ENCODE peak calls at places on chromosomes 13 and 19, in eight cellular contexts. M, A, U, X, Z, W, N and F are unnamed samples.

GRCh38 chr19:1566392-1567115 is 1.6 kb downstream of the MEX3D start:
- DNase-seq in M (no peak), A (peak; percentile 90), U (peak; percentile 68), X (peak; percentile 87), Z (peak; percentile 71), W (peak; percentile 70), N (peak; percentile 40), F (peak; percentile 89)

GRCh38 chr19:18415177-18415867 is 3.9 kb upstream of the SSBP4 start:
- DNase-seq in M (no peak), A (peak; percentile 88), U (peak; percentile 81), X (peak; percentile 59), Z (no peak), W (no peak), N (no peak), F (no peak)

GRCh38 chr13:96824110-96824509 is 170.2 kb downstream of the OXGR1 start:
- DNase-seq in M (no peak), A (peak; percentile 12), U (no peak), X (peak; percentile 1), Z (no peak), W (no peak), N (no peak), F (no peak)

GRCh38 chr19:1923319-1923718 is 17.7 kb upstream of the CSNK1G2 start:
- DNase-seq in M (no peak), A (no peak), U (no peak), X (no peak), Z (no peak), W (no peak), N (no peak), F (no peak)

GRCh38 chr13:110123041-110123809 is 183.7 kb downstream of the COL4A1 start:
- DNase-seq in M (no peak), A (no peak), U (no peak), X (peak; percentile 75), Z (no peak), W (no peak), N (no peak), F (no peak)

GRCh38 chr13:50917572-50917971 is 8.0 kb downstream of the RNASEH2B start:
- DNase-seq in M (no peak), A (peak; percentile 24), U (no peak), X (no peak), Z (no peak), W (no peak), N (no peak), F (no peak)

GRCh38 chr13:81133066-81133465 is 792.1 kb upstream of the SPRY2 start:
- DNase-seq in M (no peak), A (no peak), U (no peak), X (peak; percentile 83), Z (no peak), W (no peak), N (no peak), F (no peak)

GRCh38 chr13:100301418-100301817 is 212.5 kb downstream of the PCCA start:
- DNase-seq in M (no peak), A (no peak), U (no peak), X (no peak), Z (no peak), W (no peak), N (no peak), F (no peak)

GRCh38 chr13:40995997-40996396 is 23.1 kb downstream of the ELF1 start:
- DNase-seq in M (no peak), A (no peak), U (no peak), X (no peak), Z (no peak), W (no peak), N (no peak), F (no peak)

GRCh38 chr19:2805261-2805900 is 14.3 kb upstream of the ZNF554 start:
- DNase-seq in M (no peak), A (no peak), U (no peak), X (no peak), Z (no peak), W (no peak), N (no peak), F (no peak)

GRCh38 chr19:51294211-51294976 is 17.1 kb upstream of the IGLON5 start:
- DNase-seq in M (no peak), A (no peak), U (no peak), X (no peak), Z (no peak), W (no peak), N (no peak), F (peak; percentile 36)
- H3K27ac ChIP-seq in M (no peak overlapping the region), A (no peak overlapping the region), U (no peak overlapping the region), X (no peak overlapping the region), Z (no peak overlapping the region), W (no peak overlapping the region), N (no peak overlapping the region), F (peak overlapping the region; percentile 50)

DNA sequence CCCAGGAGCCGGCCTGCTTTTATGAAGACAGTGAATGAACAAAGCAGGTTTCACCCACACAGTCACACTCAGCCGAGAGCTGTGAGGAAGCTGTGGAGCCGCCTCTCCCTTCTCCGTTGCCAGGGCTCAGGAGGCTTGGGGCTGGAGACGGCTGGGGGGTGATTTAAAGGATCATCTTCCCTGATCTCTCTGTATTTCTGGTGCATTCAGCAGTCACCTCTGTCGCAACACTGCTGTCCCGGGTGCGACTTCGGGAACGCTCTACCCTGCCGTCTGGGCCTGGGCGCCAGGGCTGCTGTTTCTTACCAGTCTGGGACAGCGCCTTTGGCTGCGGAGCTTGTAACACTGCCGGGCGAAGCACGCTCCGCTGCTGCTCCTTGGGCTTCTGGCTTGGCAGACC is 18.1 kb downstream of the CAPS start:
- DNase-seq in M (no peak), A (no peak), U (no peak), X (no peak), Z (no peak), W (no peak), N (no peak), F (no peak)
- H3K4me3 ChIP-seq in M (no peak overlapping the region), A (no peak overlapping the region), U (no peak overlapping the region), X (no peak overlapping the region), Z (no peak overlapping the region), W (no peak overlapping the region), N (no peak overlapping the region), F (no peak overlapping the region)

GRCh38 chr13:33153421-33154381 is 131.9 kb downstream of the STARD13 start:
- DNase-seq in M (no peak), A (peak; percentile 47), U (peak; percentile 52), X (peak; percentile 62), Z (no peak), W (peak; percentile 35), N (peak; percentile 10), F (peak; percentile 25)

GRCh38 chr13:33150662-33151061 is 134.4 kb downstream of the KL start:
- DNase-seq in M (no peak), A (no peak), U (no peak), X (no peak), Z (no peak), W (no peak), N (no peak), F (no peak)

GRCh38 chr13:33150146-33150545 is 133.9 kb downstream of the KL start:
- DNase-seq in M (no peak), A (peak; percentile 48), U (no peak), X (peak; percentile 38), Z (no peak), W (no peak), N (peak; percentile 34), F (no peak)

GRCh38 chr13:33154911-33155310 is 130.6 kb downstream of the STARD13 start:
- DNase-seq in M (no peak), A (no peak), U (no peak), X (no peak), Z (no peak), W (no peak), N (no peak), F (no peak)

GRCh38 chr13:33152389-33152788 is 133.2 kb downstream of the STARD13 start:
- DNase-seq in M (no peak), A (no peak), U (no peak), X (no peak), Z (no peak), W (peak; percentile 55), N (no peak), F (no peak)
- H3K27ac ChIP-seq in M (no peak overlapping the region), A (no peak overlapping the region), U (peak overlapping the region; percentile 74), X (no peak overlapping the region), Z (no peak overlapping the region), W (peak overlapping the region; percentile 83), N (no peak overlapping the region), F (no peak overlapping the region)

DNA sequence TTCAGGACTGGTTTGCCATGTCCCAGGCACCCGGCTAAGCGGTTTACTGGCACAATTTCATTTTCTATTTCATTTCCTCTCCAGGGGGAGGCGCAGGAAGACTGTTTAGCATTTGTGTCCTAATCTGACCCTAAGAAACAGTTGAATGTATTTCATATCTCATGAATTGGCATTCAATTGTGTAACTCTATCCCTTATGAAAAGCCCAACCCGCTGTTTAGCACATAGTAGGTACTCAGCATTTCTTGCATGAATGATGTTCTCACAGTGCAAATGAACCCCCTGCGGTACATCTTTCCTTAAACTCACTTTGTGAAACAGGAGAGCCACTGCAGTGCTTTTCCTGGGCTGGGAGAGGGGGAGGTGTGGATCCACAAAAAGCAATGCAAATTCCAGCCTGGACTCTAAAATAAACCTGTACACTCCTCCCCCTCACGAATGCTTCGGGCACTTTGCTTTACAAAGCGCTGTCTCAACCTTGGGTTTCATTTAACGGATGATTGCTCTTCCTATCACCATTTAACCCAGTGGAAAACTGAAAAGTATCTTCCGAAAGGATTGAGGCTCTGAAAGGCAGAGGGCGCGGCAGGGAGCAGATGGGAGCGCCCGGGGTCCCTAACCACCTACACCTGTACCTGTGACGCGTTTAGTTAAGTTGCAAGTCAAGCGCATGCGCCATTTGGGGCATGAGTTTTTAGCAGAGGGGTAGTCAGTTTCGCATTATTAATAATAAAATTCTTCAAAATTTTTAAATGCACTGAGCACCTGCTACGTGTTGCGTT is 1.2 kb upstream of the EEF2 start:
- DNase-seq in M (no peak), A (peak; percentile 92), U (no peak), X (peak; percentile 68), Z (peak; percentile 57), W (peak; percentile 57), N (peak; percentile 72), F (peak; percentile 91)
- H3K4me3 ChIP-seq in M (peak overlapping the region; percentile 99), A (peak overlapping the region; percentile 97), U (peak overlapping the region; percentile 88), X (peak overlapping the region; percentile 91), Z (peak overlapping the region; percentile 74), W (peak overlapping the region; percentile 91), N (peak overlapping the region; percentile 95), F (peak overlapping the region; percentile 100)